ENCODE peak calls at places on chromosomes 7 and 10, in six cellular contexts. O is SK-N-SH, A is Panc1, Q is prostate gland, N is HL-60, S is GM12878. Y is an unnamed sample.

GRCh38 chr7:44735403-44736165 is 13.1 kb upstream of the ZMIZ2 start:
- DNase-seq in Q (no peak), S (peak), A (peak), N (no peak), O (no peak), Y (no peak)

GRCh38 chr10:44352316-44353127 is 32.4 kb downstream of the CXCL12 start:
- DNase-seq in S (no peak), N (no peak), Q (no peak), A (no peak), O (no peak), Y (peak)

GRCh38 chr7:8481752-8482446 is 48.5 kb downstream of the NXPH1 start:
- DNase-seq in A (no peak), O (no peak), Q (no peak), N (no peak), S (no peak), Y (no peak)

GRCh38 chr7:36208406-36208805 is 55.4 kb downstream of the EEPD1 start:
- DNase-seq in O (no peak), A (no peak), Q (no peak), N (peak), S (no peak), Y (no peak)

GRCh38 chr7:153641202-153641601 is 411.0 kb upstream of the DPP6 start:
- DNase-seq in A (no peak), N (no peak), O (no peak), Q (no peak), S (no peak), Y (no peak)

GRCh38 chr7:120987683-120988590 is 574 bp upstream of the CPED1 start:
- DNase-seq in N (peak), Q (peak), A (peak), O (peak), S (peak), Y (peak)

GRCh38 chr10:132423966-132424847 is 27.2 kb downstream of the PWWP2B start:
- DNase-seq in A (no peak), N (no peak), S (no peak), O (peak), Q (peak), Y (no peak)

GRCh38 chr7:33710608-33711007 is 194.7 kb upstream of the BMPER start:
- DNase-seq in Q (no peak), O (no peak), A (no peak), S (no peak), N (no peak), Y (no peak)

GRCh38 chr7:123500878-123501489 is 33.4 kb downstream of the IQUB start:
- DNase-seq in A (no peak), Q (no peak), N (no peak), S (no peak), O (no peak), Y (no peak)

GRCh38 chr7:119964640-119965542 is 308.1 kb upstream of the KCND2 start:
- DNase-seq in N (no peak), A (no peak), O (no peak), Q (peak), S (no peak), Y (no peak)

GRCh38 chr10:121526801-121527221 is 71.4 kb downstream of the FGFR2 start:
- DNase-seq in S (no peak), O (no peak), N (peak), Q (no peak), A (no peak), Y (no peak)

GRCh38 chr7:132472463-132473120 is 103.7 kb downstream of the PLXNA4 start:
- DNase-seq in A (no peak), S (no peak), O (peak), Q (no peak), N (no peak), Y (peak)

GRCh38 chr7:33130184-33130583 is 820 bp downstream of the BBS9 start:
- DNase-seq in Q (no peak), O (peak), N (no peak), A (no peak), S (no peak), Y (no peak)

GRCh38 chr7:11141541-11141940 is 167.9 kb downstream of the PHF14 start:
- DNase-seq in A (no peak), S (no peak), Q (no peak), N (no peak), O (no peak), Y (no peak)

GRCh38 chr7:49768254-49768653 is 5.2 kb upstream of the VWC2 start:
- DNase-seq in S (no peak), N (no peak), A (no peak), Q (no peak), O (no peak), Y (no peak)

GRCh38 chr10:3473271-3473670 is 300.7 kb upstream of the PITRM1 start:
- DNase-seq in S (no peak), N (no peak), O (no peak), A (no peak), Q (no peak), Y (peak)

GRCh38 chr10:12829796-12830195 is 171.7 kb downstream of the CCDC3 start:
- DNase-seq in N (no peak), A (no peak), S (no peak), Q (no peak), O (no peak), Y (no peak)

GRCh38 chr7:34841326-34841725 is 183.3 kb downstream of the NPSR1 start:
- DNase-seq in S (no peak), O (no peak), Q (no peak), A (no peak), N (no peak), Y (no peak)

GRCh38 chr7:75772081-75773077 is at the start of gene CCL26:
- DNase-seq in A (peak), O (no peak), Q (no peak), S (no peak), N (no peak), Y (peak)

GRCh38 chr7:27184342-27185012 is 555 bp downstream of the HOXA11 start:
- DNase-seq in N (peak), A (no peak), S (no peak), Q (peak), O (peak), Y (no peak)

GRCh38 chr7:71595176-71595575 is 463.2 kb downstream of the GALNT17 start:
- DNase-seq in Q (no peak), A (no peak), S (no peak), O (no peak), N (no peak), Y (no peak)

GRCh38 chr7:75966209-75966961 is 28.0 kb downstream of the TMEM120A start:
- DNase-seq in O (peak), N (no peak), S (no peak), A (no peak), Q (no peak), Y (no peak)

GRCh38 chr7:131745645-131746248 is 189.3 kb upstream of the PODXL start:
- DNase-seq in A (no peak), Q (no peak), O (no peak), S (no peak), N (no peak), Y (no peak)

GRCh38 chr7:95454438-95454837 is 19.6 kb upstream of the PON2 start:
- DNase-seq in A (no peak), Q (no peak), S (no peak), N (no peak), O (no peak), Y (no peak)

GRCh38 chr10:43390791-43391190 is 18.2 kb downstream of the HNRNPF start:
- DNase-seq in O (peak), Q (no peak), S (no peak), A (no peak), N (no peak), Y (no peak)

GRCh38 chr7:82235710-82236109 is 207.9 kb downstream of the CACNA2D1 start:
- DNase-seq in S (no peak), Q (no peak), A (no peak), O (no peak), N (no peak), Y (no peak)

GRCh38 chr7:13835442-13835841 is 154.0 kb downstream of the ETV1 start:
- DNase-seq in A (no peak), N (no peak), S (no peak), O (no peak), Q (no peak), Y (no peak)

GRCh38 chr7:146544748-146545147 is 428.1 kb downstream of the CNTNAP2 start:
- DNase-seq in O (no peak), A (no peak), S (no peak), Q (no peak), N (no peak), Y (no peak)

GRCh38 chr10:9957352-9957751 is 1060.3 kb upstream of the CELF2 start:
- DNase-seq in S (no peak), A (no peak), Q (no peak), N (no peak), O (no peak), Y (no peak)

GRCh38 chr7:100008525-100008924 is 6.9 kb upstream of the ZKSCAN1 start:
- DNase-seq in O (no peak), Q (peak), N (no peak), S (no peak), A (no peak), Y (peak)

GRCh38 chr10:61812052-61812721 is 89.3 kb upstream of the ARID5B start:
- DNase-seq in O (no peak), A (no peak), S (no peak), N (no peak), Q (no peak), Y (no peak)

GRCh38 chr10:8416192-8416701 is 361.8 kb downstream of the GATA3 start:
- DNase-seq in S (no peak), Q (no peak), O (no peak), A (no peak), N (no peak), Y (no peak)

GRCh38 chr10:61779950-61780659 is 117.4 kb downstream of the CABCOCO1 start:
- DNase-seq in O (no peak), N (no peak), Q (no peak), S (no peak), A (no peak), Y (no peak)

DNA sequence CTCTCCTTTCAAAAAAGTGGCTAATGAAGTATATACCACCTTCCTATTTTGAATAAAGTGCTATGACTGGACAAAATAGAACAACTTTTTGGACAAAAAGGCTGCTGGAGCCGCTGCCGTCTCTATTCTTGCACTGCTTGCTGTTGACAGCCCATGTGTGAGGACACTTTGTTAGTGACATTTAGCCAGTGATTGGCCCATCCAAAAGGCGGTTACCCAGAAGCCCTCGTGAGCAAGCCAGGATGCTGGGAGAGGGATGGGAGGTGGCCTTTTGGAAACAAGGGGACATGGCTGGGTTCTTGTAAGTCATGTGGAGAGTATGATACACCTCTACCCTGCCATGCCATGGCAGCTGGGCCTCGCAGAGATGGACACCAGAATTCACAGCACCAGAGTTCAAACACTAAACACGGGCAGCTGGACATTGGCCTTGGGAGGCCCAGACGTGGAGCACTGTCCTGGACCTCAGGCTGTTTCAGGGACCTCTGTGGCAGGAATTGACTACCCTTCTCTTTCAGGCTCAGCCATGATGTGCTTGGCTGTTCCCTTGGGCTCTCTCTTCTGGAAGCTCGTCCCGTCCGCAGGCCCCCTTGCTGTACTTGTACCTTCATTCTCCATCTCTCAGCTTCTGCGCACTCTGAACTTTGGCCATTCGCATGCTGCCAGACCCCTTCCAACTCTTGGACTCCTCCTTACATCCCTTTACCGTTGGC is 118.3 kb downstream of the TCF7L2 start:
- DNase-seq in O (no peak), A (no peak), N (no peak), Q (no peak), S (no peak), Y (no peak)
- TF ChIP-seq POLR2AphosphoS5 in O (no peak), A (no peak), N (no peak), Q (no peak), S (no peak), Y (no peak)

GRCh38 chr10:79159141-79159619 is 90.4 kb downstream of the ZMIZ1 start:
- DNase-seq in O (peak), Q (no peak), A (no peak), S (no peak), N (no peak), Y (no peak)
- TF ChIP-seq POLR2AphosphoS5 in O (no peak), Q (no peak), A (no peak), S (no peak), N (no peak), Y (no peak)

GRCh38 chr7:2623698-2624014 is 8.1 kb upstream of the TTYH3 start:
- DNase-seq in N (no peak), A (no peak), Q (no peak), O (no peak), S (no peak), Y (no peak)

GRCh38 chr7:2622869-2623697 is 8.7 kb upstream of the TTYH3 start:
- DNase-seq in A (no peak), N (peak), Q (no peak), S (no peak), O (peak), Y (no peak)

GRCh38 chr7:2619120-2619519 is 12.7 kb upstream of the TTYH3 start:
- DNase-seq in S (no peak), N (no peak), A (no peak), Q (no peak), O (no peak), Y (no peak)

GRCh38 chr7:2621948-2622640 is 9.7 kb upstream of the TTYH3 start:
- DNase-seq in O (peak), A (no peak), S (no peak), N (no peak), Q (no peak), Y (no peak)

DNA sequence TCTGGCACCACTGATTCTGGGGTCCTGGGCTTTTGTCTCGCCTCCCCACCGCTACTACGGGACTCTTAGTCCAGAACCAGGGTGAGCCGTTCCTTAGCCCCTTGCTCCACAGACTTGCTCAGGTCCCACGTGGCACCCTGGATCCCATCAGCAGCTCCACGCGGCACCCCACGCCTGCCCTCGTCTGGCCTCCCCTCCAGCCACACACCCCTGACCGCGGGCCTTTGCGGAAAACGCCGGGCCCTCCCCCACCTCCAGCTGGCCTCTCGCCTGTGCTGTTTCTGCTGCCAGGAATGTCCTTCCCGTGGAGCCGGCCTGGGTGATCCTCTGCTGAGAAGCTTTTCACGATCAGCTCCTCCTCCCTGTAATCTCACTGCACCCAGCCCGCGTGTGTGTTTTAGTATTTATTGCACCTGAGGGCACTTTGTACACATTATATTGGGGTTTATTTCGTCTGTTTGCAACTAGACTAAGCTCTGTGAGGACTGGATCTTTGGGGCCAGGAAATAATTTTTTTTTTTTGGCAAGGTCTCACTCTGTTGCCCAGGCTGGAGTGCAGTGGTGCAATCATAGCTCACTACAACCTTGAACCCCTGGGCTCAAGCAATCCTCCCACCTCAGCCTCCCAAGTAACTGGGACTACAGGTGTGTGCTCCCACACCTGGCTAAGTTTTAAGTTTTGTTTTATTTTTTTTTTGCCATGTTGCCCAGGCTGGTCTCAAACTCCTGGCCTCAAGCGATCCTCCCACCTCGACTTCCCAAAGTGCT is 10.5 kb upstream of the TTYH3 start:
- DNase-seq in S (no peak), A (no peak), N (no peak), O (no peak), Q (peak), Y (no peak)
- TF ChIP-seq POLR2AphosphoS5 in S (no peak), A (no peak), N (no peak), O (no peak), Q (peak), Y (no peak)

GRCh38 chr7:105000190-105000589 is 13.8 kb upstream of the KMT2E start:
- DNase-seq in S (no peak), N (no peak), Q (no peak), O (no peak), A (no peak), Y (no peak)

GRCh38 chr7:105001652-105002184 is 12.3 kb upstream of the KMT2E start:
- DNase-seq in A (no peak), S (no peak), N (no peak), Q (no peak), O (no peak), Y (no peak)

GRCh38 chr7:105003275-105003674 is 10.7 kb upstream of the KMT2E start:
- DNase-seq in S (no peak), O (no peak), A (no peak), N (no peak), Q (no peak), Y (no peak)

GRCh38 chr7:104998040-104998752 is 15.8 kb upstream of the KMT2E start:
- DNase-seq in O (no peak), A (no peak), S (no peak), N (no peak), Q (no peak), Y (no peak)

GRCh38 chr7:105000927-105001336 is 13.1 kb upstream of the KMT2E start:
- DNase-seq in Q (no peak), S (no peak), N (no peak), A (no peak), O (no peak), Y (no peak)
- TF ChIP-seq POLR2AphosphoS5 in Q (no peak), S (no peak), N (no peak), A (no peak), O (no peak), Y (no peak)

DNA sequence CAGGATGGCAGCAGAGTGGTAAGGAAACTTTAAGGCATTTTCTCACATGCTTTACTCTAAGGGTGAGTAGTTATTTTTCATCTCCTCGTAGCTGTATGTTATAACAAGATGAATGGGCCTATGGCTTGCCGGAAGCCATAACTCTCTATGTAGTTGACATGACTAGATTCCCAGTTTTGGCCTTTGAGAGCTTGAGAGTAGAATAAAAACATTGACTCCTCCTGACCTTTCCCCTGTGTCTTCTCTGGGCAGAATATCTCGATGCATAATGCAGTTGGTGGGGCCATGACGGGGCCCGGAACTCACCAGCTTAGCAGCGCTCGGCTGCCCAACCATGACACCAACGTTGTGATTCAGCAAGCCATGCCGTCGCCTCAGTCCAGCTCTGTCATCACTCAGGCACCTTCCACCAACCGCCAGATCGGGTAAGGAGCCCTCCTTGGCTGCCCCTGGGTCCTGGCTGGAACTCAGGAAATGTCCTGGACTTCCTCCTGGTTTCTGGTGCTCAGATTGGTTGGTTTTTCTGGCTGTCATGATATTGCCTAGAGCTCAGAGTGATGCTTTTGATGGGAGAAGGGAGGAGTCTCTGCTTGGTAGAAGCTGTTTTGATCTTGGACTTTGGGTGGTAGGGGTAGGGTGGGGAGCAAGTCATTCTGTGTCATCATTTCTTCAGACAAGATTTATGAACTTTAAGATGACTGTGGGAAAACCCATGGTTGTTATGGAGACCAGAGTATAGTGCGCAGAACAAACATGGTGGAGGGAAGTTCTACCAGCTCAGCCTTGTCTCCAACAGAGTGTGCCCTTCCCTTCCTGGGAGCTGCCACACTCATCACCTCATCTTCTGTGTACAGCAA is 158.0 kb downstream of the CREB5 start:
- DNase-seq in O (no peak), A (no peak), S (no peak), Q (no peak), N (no peak), Y (no peak)
- TF ChIP-seq POLR2AphosphoS5 in O (no peak), A (no peak), S (peak), Q (no peak), N (no peak), Y (no peak)

GRCh38 chr10:67883710-67884312 is 645 bp upstream of the SIRT1 start:
- DNase-seq in O (no peak), A (peak), Q (peak), S (no peak), N (no peak), Y (no peak)

GRCh38 chr10:67884313-67884841 is at the start of gene SIRT1:
- DNase-seq in O (peak), Q (peak), S (peak), A (peak), N (peak), Y (peak)

DNA sequence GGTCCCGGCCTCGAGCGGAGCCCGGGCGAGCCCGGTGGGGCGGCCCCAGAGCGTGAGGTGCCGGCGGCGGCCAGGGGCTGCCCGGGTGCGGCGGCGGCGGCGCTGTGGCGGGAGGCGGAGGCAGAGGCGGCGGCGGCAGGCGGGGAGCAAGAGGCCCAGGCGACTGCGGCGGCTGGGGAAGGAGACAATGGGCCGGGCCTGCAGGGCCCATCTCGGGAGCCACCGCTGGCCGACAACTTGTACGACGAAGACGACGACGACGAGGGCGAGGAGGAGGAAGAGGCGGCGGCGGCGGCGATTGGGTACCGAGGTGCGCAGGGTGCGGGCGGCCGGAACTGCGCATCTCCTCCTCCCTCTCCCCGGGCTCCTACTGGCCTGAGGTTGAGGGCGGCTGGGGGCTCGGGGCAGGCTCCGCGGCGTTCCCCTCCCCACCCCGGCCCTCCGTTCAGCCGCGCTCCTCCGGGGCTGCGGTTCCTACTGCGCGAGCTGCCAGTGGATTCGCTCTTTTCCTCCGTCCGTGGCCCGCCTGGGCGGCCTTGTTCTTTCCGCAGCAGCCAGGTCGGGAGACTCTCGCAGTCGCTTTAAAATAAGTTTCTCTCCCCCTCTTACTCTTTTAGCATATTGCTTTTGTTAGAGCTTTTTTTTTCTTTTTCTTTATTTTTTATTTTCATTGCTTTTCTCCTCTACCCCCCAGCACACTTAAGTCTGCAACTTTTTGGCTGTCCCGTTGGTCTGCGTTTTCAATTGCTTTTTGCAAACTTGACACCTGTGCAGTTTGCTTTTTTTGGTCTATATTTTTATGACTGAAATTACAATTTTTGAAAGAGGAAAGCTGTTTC is 605 bp downstream of the SIRT1 start:
- DNase-seq in A (peak), O (peak), S (peak), Q (peak), N (peak), Y (peak)
- TF ChIP-seq POLR2AphosphoS5 in A (peak), O (peak), S (peak), Q (no peak), N (no peak), Y (no peak)